ENCODE peak calls at places on chromosomes 13 and 19, in ten cellular contexts. Q is activated CD8-positive, alpha-beta memory T cell treated with anti-CD3 and anti-CD28 coated beads for 24 hours; B is GM20000; P is GM12892; A is stromal cell of bone marrow; U is mucosa of gallbladder; O is H7; T is activated T-cell treated with anti-CD3 and anti-CD28 coated beads, Interleukin-2, amount 50 U/mL, for 72 hours; G is glutamatergic neuron; Y is HT-29. J is an unnamed sample.

GRCh38 chr19:15977193-15977592 is 28.4 kb downstream of the OR10H4 start:
- DNase-seq in G (no peak), T (no peak), Q (no peak), P (no peak), U (peak; percentile 62), A (no peak), O (no peak), B (no peak), Y (no peak), J (no peak)

GRCh38 chr13:111177081-111177711 is 62.1 kb downstream of the ARHGEF7 start:
- DNase-seq in A (no peak), Y (no peak), U (peak; percentile 53), B (no peak), O (no peak), P (no peak), Q (no peak), T (peak; percentile 39), G (no peak), J (peak; percentile 73)

GRCh38 chr19:28971513-28971912 is 241.4 kb downstream of the UQCRFS1 start:
- DNase-seq in U (no peak), T (no peak), A (no peak), Y (no peak), Q (no peak), B (no peak), O (no peak), P (no peak), G (no peak), J (no peak)

GRCh38 chr19:41903161-41903953 is 20.4 kb downstream of the ARHGEF1 start:
- DNase-seq in A (no peak), G (no peak), T (no peak), Y (no peak), Q (no peak), B (no peak), P (no peak), U (no peak), O (no peak), J (no peak)

GRCh38 chr19:39696418-39696817 is 7.9 kb upstream of the LGALS14 start:
- DNase-seq in U (no peak), A (no peak), G (no peak), O (no peak), Q (no peak), Y (no peak), P (no peak), T (no peak), B (no peak), J (no peak)

GRCh38 chr13:20270163-20270865 is 38.2 kb upstream of the GJB6 start:
- DNase-seq in T (no peak), U (no peak), G (no peak), B (no peak), O (no peak), Q (no peak), P (no peak), A (no peak), Y (no peak), J (no peak)

GRCh38 chr19:17719730-17720486 is 628 bp downstream of the MAP1S start:
- DNase-seq in P (no peak), Y (peak; percentile 7), O (peak; percentile 80), U (peak; percentile 32), Q (peak; percentile 74), A (no peak), G (peak; percentile 36), T (peak; percentile 40), B (no peak), J (peak; percentile 15)

GRCh38 chr13:50941146-50941545 is 31.6 kb downstream of the RNASEH2B start:
- DNase-seq in P (no peak), T (no peak), B (no peak), G (no peak), O (no peak), Y (no peak), Q (no peak), A (no peak), U (no peak), J (no peak)

GRCh38 chr19:41172297-41173164 is 20.5 kb upstream of the CYP2S1 start:
- DNase-seq in A (no peak), U (no peak), O (peak; percentile 73), P (no peak), Q (no peak), G (no peak), B (no peak), Y (peak; percentile 71), T (no peak), J (no peak)

GRCh38 chr13:40980466-40980865 is 38.6 kb downstream of the ELF1 start:
- DNase-seq in T (no peak), P (no peak), Y (no peak), U (no peak), O (no peak), B (no peak), G (no peak), A (no peak), Q (no peak), J (no peak)

GRCh38 chr13:113853518-113854237 is 10.2 kb downstream of the GAS6 start:
- DNase-seq in U (no peak), Q (no peak), A (no peak), T (no peak), P (peak; percentile 21), Y (no peak), G (no peak), B (no peak), O (peak; percentile 63), J (no peak)

GRCh38 chr13:73466561-73466960 is 407.8 kb downstream of the KLF5 start:
- DNase-seq in G (no peak), P (no peak), O (no peak), Q (no peak), T (no peak), U (no peak), Y (no peak), B (no peak), A (no peak), J (no peak)

GRCh38 chr13:111972261-111972780 is 94.6 kb upstream of the SOX1 start:
- DNase-seq in Y (no peak), P (no peak), G (no peak), U (no peak), A (no peak), O (peak; percentile 68), Q (no peak), B (no peak), T (no peak), J (no peak)

GRCh38 chr13:43802511-43802910 is 15.7 kb upstream of the ENOX1 start:
- DNase-seq in U (no peak), P (no peak), G (no peak), B (no peak), A (no peak), T (no peak), Q (no peak), Y (no peak), O (no peak), J (no peak)

GRCh38 chr19:29841559-29842367 is 30.0 kb downstream of the CCNE1 start:
- DNase-seq in Q (no peak), T (no peak), G (no peak), O (peak; percentile 79), A (no peak), P (no peak), B (no peak), Y (peak; percentile 70), U (no peak), J (peak; percentile 70)

GRCh38 chr19:16726916-16727315 is 7.3 kb downstream of the NWD1 start:
- DNase-seq in A (no peak), P (no peak), Y (no peak), B (no peak), O (no peak), Q (no peak), T (no peak), G (no peak), U (no peak), J (no peak)

GRCh38 chr13:89401209-89401810 is 1730.1 kb downstream of the SLITRK5 start:
- DNase-seq in U (no peak), B (no peak), O (no peak), A (peak; percentile 44), Q (no peak), P (no peak), Y (peak; percentile 65), T (no peak), G (no peak), J (no peak)

GRCh38 chr19:6273701-6274601 is 5.8 kb downstream of the MLLT1 start:
- DNase-seq in P (no peak), B (peak; percentile 9), Y (peak; percentile 12), A (peak; percentile 96), G (no peak), T (no peak), Q (no peak), U (peak; percentile 76), O (peak; percentile 66), J (no peak)

GRCh38 chr13:24038846-24039330 is 121.6 kb upstream of the SPATA13 start:
- DNase-seq in B (no peak), U (no peak), Y (no peak), T (no peak), Q (no peak), O (no peak), G (no peak), A (no peak), P (no peak), J (no peak)

GRCh38 chr13:23752111-23753001 is 136.8 kb downstream of the MIPEP start:
- DNase-seq in Y (no peak), O (no peak), B (peak; percentile 14), T (no peak), P (no peak), Q (no peak), G (no peak), A (no peak), U (no peak), J (peak; percentile 78)

GRCh38 chr19:56113071-56113632 is 7.9 kb downstream of the ZNF787 start:
- DNase-seq in G (no peak), B (no peak), Q (no peak), O (no peak), A (no peak), U (no peak), Y (no peak), T (no peak), P (no peak), J (no peak)

GRCh38 chr19:11152318-11153062 is 3.1 kb downstream of the SPC24 start:
- DNase-seq in B (no peak), Y (no peak), Q (no peak), A (peak; percentile 82), O (no peak), P (no peak), G (no peak), T (no peak), U (peak; percentile 87), J (no peak)

GRCh38 chr13:79937311-79938243 is 403.3 kb downstream of the SPRY2 start:
- DNase-seq in Q (no peak), G (no peak), T (no peak), U (no peak), B (no peak), Y (no peak), O (no peak), A (no peak), P (no peak), J (no peak)